ENCODE peak calls at places on chromosomes 6 and 20, in seven cellular contexts. J is heart left ventricle, X is K562, C is foreskin fibroblast, Q is transverse colon, W is adrenal gland, Y is left ventricle myocardium inferior. O is an unnamed sample.

GRCh38 chr20:58623579-58624473 is 27.3 kb upstream of the STX16 start:
- DNase-seq in J (peak), X (peak), C (peak), Q (peak), W (peak), Y (peak), O (peak)

GRCh38 chr20:17871861-17872260 is 96.7 kb downstream of the SNX5 start:
- DNase-seq in J (no peak), X (no peak), C (peak), Q (no peak), W (no peak), Y (no peak), O (no peak)

GRCh38 chr6:147621280-147621679 is 112.8 kb downstream of the SAMD5 start:
- DNase-seq in J (no peak), X (no peak), C (peak), Q (no peak), W (peak), Y (no peak), O (no peak)

GRCh38 chr20:36717657-36718056 is 28.2 kb downstream of the NDRG3 start:
- DNase-seq in J (no peak), X (no peak), C (peak), Q (peak), W (no peak), Y (no peak), O (no peak)

GRCh38 chr6:46990031-46990644 is 52.0 kb downstream of the ADGRF1 start:
- DNase-seq in J (peak), X (no peak), C (peak), Q (peak), W (no peak), Y (peak), O (no peak)

GRCh38 chr6:148251286-148251685 is 91.4 kb upstream of the SASH1 start:
- DNase-seq in J (no peak), X (no peak), C (peak), Q (no peak), W (no peak), Y (no peak), O (no peak)

GRCh38 chr6:3987072-3987471 is 91.9 kb downstream of the FAM217A start:
- DNase-seq in J (no peak), X (no peak), C (peak), Q (peak), W (no peak), Y (no peak), O (no peak)

GRCh38 chr6:111555041-111555440 is 50.6 kb downstream of the TRAF3IP2 start:
- DNase-seq in J (no peak), X (no peak), C (peak), Q (no peak), W (no peak), Y (no peak), O (no peak)

GRCh38 chr20:15654208-15654649 is 919.0 kb downstream of the KIF16B start:
- DNase-seq in J (no peak), X (peak), C (peak), Q (peak), W (peak), Y (no peak), O (peak)

GRCh38 chr20:59819496-59820203 is 113.8 kb downstream of the SYCP2 start:
- DNase-seq in J (no peak), X (no peak), C (no peak), Q (no peak), W (no peak), Y (no peak), O (no peak)

GRCh38 chr6:18471232-18471964 is 84.2 kb downstream of the RNF144B start:
- DNase-seq in J (no peak), X (no peak), C (no peak), Q (no peak), W (no peak), Y (no peak), O (no peak)

GRCh38 chr6:69096681-69097080 is 461.6 kb downstream of the ADGRB3 start:
- DNase-seq in J (no peak), X (no peak), C (no peak), Q (no peak), W (no peak), Y (no peak), O (no peak)

GRCh38 chr6:6201200-6201599 is 119.3 kb downstream of the F13A1 start:
- DNase-seq in J (no peak), X (no peak), C (no peak), Q (no peak), W (no peak), Y (no peak), O (no peak)

GRCh38 chr6:127464881-127465459 is 5.8 kb upstream of the KIAA0408 start:
- DNase-seq in J (peak), X (peak), C (peak), Q (peak), W (peak), Y (peak), O (peak)

GRCh38 chr6:132227937-132228336 is 173.3 kb downstream of the MOXD1 start:
- DNase-seq in J (no peak), X (no peak), C (peak), Q (no peak), W (no peak), Y (no peak), O (no peak)

GRCh38 chr6:160000280-160000704 is 31.4 kb downstream of the IGF2R start:
- DNase-seq in J (no peak), X (no peak), C (no peak), Q (no peak), W (no peak), Y (no peak), O (no peak)

GRCh38 chr6:7267521-7268091 is 45.4 kb downstream of the SSR1 start:
- DNase-seq in J (no peak), X (peak), C (peak), Q (no peak), W (peak), Y (no peak), O (no peak)

GRCh38 chr20:8722277-8722928 is 346.5 kb upstream of the PLCB4 start:
- DNase-seq in J (no peak), X (peak), C (peak), Q (peak), W (peak), Y (no peak), O (peak)

GRCh38 chr20:44388466-44389023 is 33.0 kb downstream of the HNF4A start:
- DNase-seq in J (peak), X (peak), C (peak), Q (peak), W (peak), Y (peak), O (peak)

GRCh38 chr6:10141756-10142443 is 273.0 kb downstream of the TFAP2A start:
- DNase-seq in J (no peak), X (no peak), C (no peak), Q (no peak), W (no peak), Y (no peak), O (no peak)

GRCh38 chr6:41937472-41937871 is 4.1 kb downstream of the CCND3 start:
- DNase-seq in J (no peak), X (no peak), C (no peak), Q (no peak), W (no peak), Y (no peak), O (no peak)

GRCh38 chr6:104995989-104996617 is 39.2 kb downstream of the LIN28B start:
- DNase-seq in J (no peak), X (no peak), C (peak), Q (no peak), W (no peak), Y (no peak), O (no peak)

GRCh38 chr20:47973519-47974233 is 188.4 kb upstream of the SULF2 start:
- DNase-seq in J (peak), X (no peak), C (no peak), Q (no peak), W (no peak), Y (peak), O (peak)

GRCh38 chr6:49980898-49981297 is 11.5 kb upstream of the DEFB113 start:
- DNase-seq in J (no peak), X (no peak), C (no peak), Q (no peak), W (no peak), Y (no peak), O (no peak)

GRCh38 chr6:16352258-16352635 is 113.9 kb downstream of the GMPR start:
- DNase-seq in J (no peak), X (no peak), C (peak), Q (no peak), W (no peak), Y (no peak), O (no peak)

GRCh38 chr20:4813839-4814695 is 92.4 kb downstream of the PRND start:
- DNase-seq in J (no peak), X (no peak), C (no peak), Q (peak), W (no peak), Y (no peak), O (no peak)

GRCh38 chr6:135423649-135424128 is 73.9 kb downstream of the AHI1 start:
- DNase-seq in J (no peak), X (peak), C (peak), Q (no peak), W (no peak), Y (no peak), O (no peak)

GRCh38 chr6:149028767-149029405 is 282.1 kb downstream of the UST start:
- DNase-seq in J (peak), X (peak), C (peak), Q (peak), W (peak), Y (no peak), O (peak)

GRCh38 chr20:46347831-46348230 is 39.5 kb upstream of the CDH22 start:
- DNase-seq in J (no peak), X (no peak), C (no peak), Q (no peak), W (no peak), Y (no peak), O (no peak)

GRCh38 chr6:155755452-155755851 is 299.8 kb upstream of the NOX3 start:
- DNase-seq in J (no peak), X (no peak), C (no peak), Q (no peak), W (no peak), Y (no peak), O (no peak)

GRCh38 chr20:37417857-37418501 is 72.0 kb downstream of the SRC start:
- DNase-seq in J (no peak), X (no peak), C (peak), Q (no peak), W (no peak), Y (no peak), O (no peak)

GRCh38 chr6:64254558-64254957 is 619.0 kb downstream of the PHF3 start:
- DNase-seq in J (no peak), X (no peak), C (no peak), Q (no peak), W (no peak), Y (no peak), O (no peak)

GRCh38 chr6:64252256-64252655 is 616.7 kb downstream of the PHF3 start:
- DNase-seq in J (no peak), X (no peak), C (no peak), Q (no peak), W (no peak), Y (no peak), O (no peak)

GRCh38 chr6:64249129-64249528 is 613.5 kb downstream of the PHF3 start:
- DNase-seq in J (no peak), X (no peak), C (no peak), Q (no peak), W (no peak), Y (no peak), O (no peak)

GRCh38 chr6:64255000-64255399 is 619.4 kb downstream of the PHF3 start:
- DNase-seq in J (no peak), X (no peak), C (no peak), Q (no peak), W (no peak), Y (no peak), O (no peak)

DNA sequence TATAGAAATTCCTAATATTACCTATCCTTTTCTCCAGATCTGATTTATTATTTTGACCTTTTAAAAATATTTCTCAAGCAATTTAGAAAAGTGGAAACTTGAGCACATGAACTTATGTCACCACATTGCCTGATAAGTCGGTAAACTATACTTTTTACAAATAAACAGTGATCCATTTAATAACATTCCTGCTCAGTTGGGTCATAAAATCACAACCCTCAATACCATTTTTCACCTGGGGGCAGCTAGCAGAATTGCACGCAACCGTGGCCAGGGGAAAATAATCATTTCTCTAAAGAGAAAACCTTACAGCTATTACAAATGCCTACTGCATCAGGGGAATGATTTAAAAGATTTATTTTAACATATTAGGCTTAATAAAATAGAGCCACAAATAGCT is 614.5 kb downstream of the PHF3 start:
- DNase-seq in J (no peak), X (no peak), C (no peak), Q (no peak), W (no peak), Y (no peak), O (no peak)
- TF ChIP-seq CTCF in J (no peak), X (no peak), C (no peak), Q (no peak), W (no peak), Y (no peak), O (peak)

GRCh38 chr20:34954905-34955231 is 738 bp downstream of the GSS start:
- DNase-seq in J (peak), X (peak), C (peak), Q (peak), W (peak), Y (no peak), O (peak)

GRCh38 chr20:34952676-34953075 is 2.9 kb downstream of the GSS start:
- DNase-seq in J (no peak), X (no peak), C (peak), Q (no peak), W (no peak), Y (no peak), O (no peak)

GRCh38 chr20:34956041-34956458 is 382 bp downstream of the MYH7B start:
- DNase-seq in J (no peak), X (no peak), C (no peak), Q (no peak), W (no peak), Y (no peak), O (no peak)

GRCh38 chr20:34955232-34956040 is at the start of the genes GSS and MYH7B:
- DNase-seq in J (peak), X (peak), C (peak), Q (peak), W (peak), Y (peak), O (peak)

DNA sequence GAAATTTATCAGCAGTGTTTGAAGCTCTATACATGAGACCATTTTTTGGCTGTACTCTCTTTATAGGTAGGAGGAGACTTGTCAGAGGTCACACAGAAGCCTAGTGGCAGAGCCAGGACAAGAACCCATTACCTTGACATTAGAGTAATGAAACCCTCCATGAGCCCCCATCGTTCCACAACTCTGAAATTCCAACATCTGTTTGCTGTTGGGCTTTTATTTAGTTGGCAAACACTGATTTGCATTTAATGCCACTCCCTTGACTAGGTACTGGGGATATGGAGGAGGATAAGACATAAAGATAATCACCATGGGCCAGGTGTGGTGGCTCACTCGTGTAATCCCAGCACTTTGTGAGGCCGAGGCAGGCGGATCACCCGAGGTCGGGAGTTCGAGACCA is 1.6 kb downstream of the GSS start:
- DNase-seq in J (no peak), X (no peak), C (no peak), Q (no peak), W (no peak), Y (no peak), O (no peak)
- TF ChIP-seq CTCF in J (no peak), X (no peak), C (no peak), Q (no peak), W (no peak), Y (no peak), O (no peak)

DNA sequence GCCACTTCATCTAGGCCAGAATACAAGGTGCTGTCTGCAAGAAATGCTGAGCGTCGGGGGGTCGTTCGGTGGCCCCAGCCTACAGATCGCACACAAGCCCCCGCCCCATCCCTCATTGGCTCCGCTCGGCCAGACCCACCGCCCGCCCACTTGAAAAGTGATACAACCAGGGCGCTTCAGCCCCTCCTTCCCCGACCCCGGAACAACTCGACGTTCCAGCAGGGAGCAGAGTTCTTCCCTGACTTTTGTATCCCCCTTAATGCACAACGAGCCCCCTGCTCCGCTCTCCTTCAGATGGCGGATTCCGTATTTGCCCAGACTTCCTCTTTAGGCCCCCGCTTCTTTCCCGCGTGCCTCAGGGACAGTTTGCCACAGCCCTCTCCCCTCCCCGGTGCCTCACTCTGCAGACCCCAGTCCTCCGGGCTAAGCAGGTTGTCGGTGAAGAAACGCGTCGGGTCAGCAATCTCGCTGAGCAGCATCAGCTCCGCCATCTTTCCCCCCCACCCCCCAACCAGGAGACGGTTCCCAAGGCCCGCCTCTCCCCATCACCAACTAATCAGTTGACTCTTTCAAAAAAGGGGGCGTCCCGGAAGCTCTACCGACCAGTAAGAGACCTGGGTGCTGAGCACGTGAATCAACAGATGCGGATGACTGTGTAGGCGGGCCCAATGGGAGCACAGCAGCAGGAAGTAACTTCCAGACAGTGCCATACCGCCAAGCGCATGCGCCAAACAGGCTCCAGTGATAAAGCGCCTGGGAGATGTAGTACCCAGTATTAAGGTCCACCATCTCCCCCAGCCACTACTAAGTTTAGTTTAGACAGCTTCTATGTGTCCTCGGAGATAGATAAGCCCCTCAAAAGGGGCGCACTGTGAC is at the start of gene ATF6B:
- DNase-seq in J (peak), X (peak), C (peak), Q (peak), W (peak), Y (peak), O (peak)
- TF ChIP-seq CTCF in J (no peak), X (no peak), C (no peak), Q (no peak), W (no peak), Y (no peak), O (no peak)

GRCh38 chr6:109892451-109893435 is 85.4 kb upstream of the GPR6 start:
- DNase-seq in J (no peak), X (no peak), C (peak), Q (peak), W (no peak), Y (no peak), O (no peak)
- TF ChIP-seq CTCF in J (no peak), X (no peak), C (no peak), Q (no peak), W (no peak), Y (no peak), O (no peak)

GRCh38 chr20:19758888-19759331 is 852 bp downstream of the RIN2 start:
- DNase-seq in J (peak), X (no peak), C (peak), Q (peak), W (peak), Y (peak), O (peak)
- TF ChIP-seq CTCF in J (peak), X (no peak), C (no peak), Q (no peak), W (no peak), Y (peak), O (no peak)

GRCh38 chr20:63233924-63234323 is 1.8 kb upstream of the BIRC7 start:
- DNase-seq in J (no peak), X (no peak), C (no peak), Q (no peak), W (no peak), Y (no peak), O (no peak)

GRCh38 chr20:63233061-63233344 is 2.7 kb upstream of the BIRC7 start:
- DNase-seq in J (no peak), X (no peak), C (no peak), Q (no peak), W (no peak), Y (no peak), O (no peak)

GRCh38 chr20:63228786-63229185 is 6.9 kb upstream of the BIRC7 start:
- DNase-seq in J (no peak), X (peak), C (peak), Q (no peak), W (no peak), Y (no peak), O (no peak)

GRCh38 chr20:63232235-63233060 is 3.3 kb upstream of the BIRC7 start:
- DNase-seq in J (no peak), X (no peak), C (peak), Q (no peak), W (no peak), Y (no peak), O (no peak)

GRCh38 chr20:63230800-63231268 is 4.9 kb upstream of the BIRC7 start:
- DNase-seq in J (peak), X (peak), C (peak), Q (peak), W (peak), Y (peak), O (peak)
- TF ChIP-seq CTCF in J (peak), X (peak), C (peak), Q (peak), W (peak), Y (peak), O (peak)